ENCODE peak calls at places on chromosomes 4 and X, in four cellular contexts. O is HepG2, M is H1, P is K562. D is an unnamed sample.

GRCh38 chrX:73867144-73867543 is 304.1 kb downstream of the CHIC1 start:
- DNase-seq in O (no peak), M (no peak), P (no peak), D (no peak)

GRCh38 chr4:105859233-105859632 is 36.0 kb upstream of the NPNT start:
- DNase-seq in O (peak), M (no peak), P (no peak), D (peak)

GRCh38 chrX:118760025-118760424 is 32.6 kb downstream of the IL13RA1 start:
- DNase-seq in O (no peak), M (no peak), P (no peak), D (no peak)

GRCh38 chrX:109632906-109633504 is 8.0 kb upstream of the KCNE5 start:
- DNase-seq in O (no peak), M (no peak), P (peak), D (peak)

GRCh38 chr4:173507471-173508385 is 22.3 kb downstream of the HAND2 start:
- DNase-seq in O (no peak), M (peak), P (no peak), D (no peak)

GRCh38 chr4:135365065-135365464 is 1163.5 kb upstream of the PABPC4L start:
- DNase-seq in O (no peak), M (no peak), P (no peak), D (no peak)

GRCh38 chrX:149759824-149760223 is 14.0 kb upstream of the HSFX1 start:
- DNase-seq in O (no peak), M (no peak), P (no peak), D (no peak)

GRCh38 chrX:108946531-108946930 is 210.2 kb upstream of the IRS4 start:
- DNase-seq in O (no peak), M (no peak), P (no peak), D (no peak)

GRCh38 chrX:81294101-81294500 is 92.2 kb downstream of the SH3BGRL start:
- DNase-seq in O (no peak), M (no peak), P (no peak), D (no peak)

GRCh38 chr4:182876006-182876405 is 41.2 kb downstream of the DCTD start:
- DNase-seq in O (no peak), M (no peak), P (no peak), D (no peak)

GRCh38 chr4:141339966-141340365 is 119.3 kb downstream of the ZNF330 start:
- DNase-seq in O (no peak), M (no peak), P (no peak), D (no peak)

GRCh38 chr4:100430441-100430840 is 87.4 kb downstream of the EMCN start:
- DNase-seq in O (no peak), M (no peak), P (no peak), D (no peak)

GRCh38 chrX:8801041-8801599 is at the start of gene FAM9A:
- DNase-seq in O (no peak), M (no peak), P (no peak), D (no peak)

GRCh38 chrX:26918633-26919032 is 544.5 kb downstream of the PPP4R3C start:
- DNase-seq in O (peak), M (no peak), P (peak), D (peak)

GRCh38 chrX:42714981-42715688 is 62.8 kb downstream of the PPP1R2C start:
- DNase-seq in O (peak), M (peak), P (peak), D (peak)

GRCh38 chr4:99506781-99507180 is 4.0 kb upstream of the C4orf17 start:
- DNase-seq in O (no peak), M (no peak), P (no peak), D (no peak)

GRCh38 chr4:183508693-183509092 is 3.8 kb downstream of the ING2 start:
- DNase-seq in O (no peak), M (no peak), P (no peak), D (no peak)

GRCh38 chrX:13152511-13152868 is 108.1 kb upstream of the FAM9C start:
- DNase-seq in O (no peak), M (no peak), P (no peak), D (no peak)
- H3K4me3 ChIP-seq in O (no peak), M (peak), P (no peak), D (no peak)

DNA sequence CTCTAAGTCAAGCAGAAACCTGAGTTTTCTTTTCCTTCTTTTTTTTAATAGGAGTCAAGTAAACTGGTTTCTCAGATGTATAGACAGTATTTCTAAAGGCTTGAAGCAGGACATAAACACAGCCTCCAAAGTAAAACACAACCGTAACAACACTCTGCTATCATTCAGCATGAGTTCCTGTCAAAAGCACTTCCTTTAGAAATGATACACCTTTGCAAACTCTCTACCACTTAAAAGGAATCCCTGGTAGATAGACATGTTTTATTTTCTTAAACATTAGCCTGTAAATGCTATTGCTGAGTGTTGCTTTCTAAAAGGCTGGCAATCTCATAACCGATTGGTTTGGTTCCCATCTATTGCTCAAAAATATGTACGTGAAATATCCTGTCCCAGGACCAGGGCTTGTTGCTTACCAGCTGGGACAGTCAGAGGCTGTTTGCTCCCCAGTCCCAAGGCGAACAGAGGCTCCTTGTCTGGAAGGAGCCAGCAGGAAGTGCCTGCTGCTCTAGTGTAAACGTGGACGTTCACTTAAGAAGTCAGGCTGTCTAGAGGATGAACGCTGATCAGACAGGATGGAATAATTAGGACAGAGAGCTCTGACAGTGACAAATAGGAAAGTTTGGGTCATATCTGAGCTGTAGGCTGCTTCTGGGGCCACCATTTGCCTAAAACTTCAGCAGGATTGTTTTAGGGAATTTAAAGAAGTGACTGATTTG is 173.9 kb upstream of the KLF3 start:
- DNase-seq in O (peak), M (no peak), P (peak), D (no peak)
- TF ChIP-seq MAX in O (no peak), M (no peak), P (no peak), D (no peak)

DNA sequence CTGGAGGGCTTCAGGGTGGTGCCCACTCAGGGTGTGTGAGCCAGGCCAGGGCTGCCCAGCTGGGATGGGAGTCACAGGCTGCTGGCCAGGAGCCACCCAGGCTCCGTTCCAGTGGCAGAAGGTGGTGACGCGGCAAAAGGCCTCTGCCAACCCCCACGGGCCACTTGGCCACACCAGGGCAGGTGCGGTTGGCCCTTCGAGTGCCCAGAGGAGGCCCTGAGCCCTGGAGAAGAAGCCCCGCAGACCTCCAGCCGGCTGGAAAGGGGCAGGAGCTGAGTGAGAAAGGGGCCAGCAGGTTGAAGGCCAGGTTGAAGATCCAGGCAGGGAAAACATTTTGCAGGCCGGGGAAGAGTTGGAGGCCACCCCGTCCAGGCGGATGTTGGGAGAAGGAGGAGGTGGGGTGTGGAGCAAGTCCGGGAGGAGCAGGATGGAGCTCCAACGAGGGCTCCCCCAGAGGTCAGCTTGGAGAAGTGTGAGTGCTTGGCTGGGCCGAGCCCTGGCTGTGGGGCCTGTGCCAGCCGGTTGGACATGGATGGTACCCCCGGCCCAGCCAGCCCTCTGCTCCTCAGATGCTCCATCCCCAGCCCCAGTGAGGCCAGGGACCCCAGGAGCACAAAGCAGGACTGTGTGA is 2.8 kb upstream of the CPLX1 start:
- DNase-seq in O (peak), M (no peak), P (peak), D (peak)
- TF ChIP-seq MAFK in O (no peak), M (no peak), P (no peak), D (no peak)

GRCh38 chr4:170089274-170089742 is 448 bp downstream of the AADAT start:
- DNase-seq in O (peak), M (no peak), P (no peak), D (peak)
- H3K4me3 ChIP-seq in O (peak), M (peak), P (no peak), D (peak)

DNA sequence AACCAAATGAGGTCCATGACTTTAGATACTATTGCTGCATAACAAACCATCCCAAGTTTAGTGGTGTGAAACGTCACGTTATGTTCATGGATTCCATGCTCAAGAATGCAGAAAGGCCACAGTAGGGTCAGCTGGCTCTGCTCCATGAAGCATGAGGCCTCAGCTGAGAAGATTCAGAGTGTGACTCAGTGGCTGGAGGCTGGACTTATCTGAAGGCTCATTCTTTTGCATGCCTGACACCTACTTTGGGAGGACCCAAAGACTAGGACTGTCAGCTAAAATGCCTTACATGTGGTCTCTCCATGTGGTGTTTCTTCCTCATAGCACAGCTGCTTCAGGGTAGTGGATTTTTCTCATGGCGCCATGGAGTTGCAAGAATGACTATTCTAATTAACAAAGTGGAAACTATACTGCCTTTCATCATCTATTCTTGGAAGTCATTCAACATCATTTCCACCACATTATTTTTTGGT is 11.5 kb upstream of the CCDC149 start:
- DNase-seq in O (no peak), M (no peak), P (no peak), D (no peak)
- TF ChIP-seq MAX in O (no peak), M (no peak), P (no peak), D (no peak)

GRCh38 chrX:15598031-15598430 is 2.7 kb downstream of the ACE2 start:
- DNase-seq in O (no peak), M (no peak), P (no peak), D (no peak)

GRCh38 chrX:15602761-15603160 is 2.0 kb upstream of the ACE2 start:
- DNase-seq in O (no peak), M (no peak), P (no peak), D (no peak)

GRCh38 chrX:15601932-15602331 is 1.2 kb upstream of the ACE2 start:
- DNase-seq in O (peak), M (no peak), P (no peak), D (no peak)

GRCh38 chrX:15600745-15601144 is at the start of gene ACE2:
- DNase-seq in O (no peak), M (no peak), P (no peak), D (no peak)

DNA sequence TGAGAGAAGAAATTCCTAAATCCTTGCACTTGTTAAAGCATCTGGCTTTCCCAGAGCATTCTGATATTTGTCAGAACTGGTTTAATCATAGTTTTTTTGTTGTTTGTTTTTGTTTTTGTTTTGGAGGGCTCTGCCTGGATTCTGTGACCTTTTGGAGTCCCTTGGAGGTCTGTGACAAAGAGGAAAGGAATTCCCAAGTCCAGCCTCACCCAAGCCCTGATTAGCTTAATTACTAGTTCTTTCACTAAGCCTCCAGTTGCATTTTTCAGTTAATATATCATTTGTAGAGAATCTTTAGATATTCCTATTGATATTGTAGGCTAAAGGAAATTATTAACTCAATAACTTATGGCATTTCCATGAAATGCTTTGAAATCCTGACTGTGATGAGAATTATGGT is 689 bp downstream of the ACE2 start:
- DNase-seq in O (no peak), M (no peak), P (no peak), D (no peak)
- TF ChIP-seq MAFK in O (no peak), M (no peak), P (no peak), D (no peak)

GRCh38 chr4:176001171-176002006 is 64.3 kb upstream of the WDR17 start:
- DNase-seq in O (no peak), M (peak), P (no peak), D (peak)
- H3K4me3 ChIP-seq in O (no peak), M (peak), P (no peak), D (peak)